ENCODE peak calls at places on chromosomes 3 and 15, in eight cellular contexts. One of them, this sample, is unnamed.

GRCh38 chr15:63156086-63156707 is 1.1 kb downstream of the RPS27L start:
- DNase-seq in upper lobe of left lung: no peak
- DNase-seq in thyroid gland: no peak
- DNase-seq in AG10803: no peak
- DNase-seq in neural crest cell: no peak
- DNase-seq in psoas muscle: no peak
- DNase-seq in astrocyte of the spinal cord: peak
- DNase-seq in K562: no peak
- DNase-seq in this sample: no peak

GRCh38 chr3:52339612-52340011 is 23.5 kb downstream of the DNAH1 start:
- DNase-seq in upper lobe of left lung: no peak
- DNase-seq in thyroid gland: peak
- DNase-seq in AG10803: peak
- DNase-seq in neural crest cell: peak
- DNase-seq in psoas muscle: peak
- DNase-seq in astrocyte of the spinal cord: peak
- DNase-seq in K562: peak
- DNase-seq in this sample: no peak

GRCh38 chr3:107488942-107489341 is 33.8 kb upstream of the BBX start:
- DNase-seq in upper lobe of left lung: no peak
- DNase-seq in thyroid gland: no peak
- DNase-seq in AG10803: no peak
- DNase-seq in neural crest cell: no peak
- DNase-seq in psoas muscle: no peak
- DNase-seq in astrocyte of the spinal cord: no peak
- DNase-seq in K562: no peak
- DNase-seq in this sample: no peak

GRCh38 chr15:90633361-90633760 is 83.8 kb upstream of the BLM start:
- DNase-seq in upper lobe of left lung: no peak
- DNase-seq in thyroid gland: no peak
- DNase-seq in AG10803: no peak
- DNase-seq in neural crest cell: no peak
- DNase-seq in psoas muscle: no peak
- DNase-seq in astrocyte of the spinal cord: no peak
- DNase-seq in K562: no peak
- DNase-seq in this sample: no peak

GRCh38 chr3:64431717-64432116 is 206.5 kb upstream of the PRICKLE2 start:
- DNase-seq in upper lobe of left lung: no peak
- DNase-seq in thyroid gland: no peak
- DNase-seq in AG10803: no peak
- DNase-seq in neural crest cell: no peak
- DNase-seq in psoas muscle: no peak
- DNase-seq in astrocyte of the spinal cord: no peak
- DNase-seq in K562: no peak
- DNase-seq in this sample: no peak

GRCh38 chr15:62901087-62901486 is 141.5 kb upstream of the TPM1 start:
- DNase-seq in upper lobe of left lung: no peak
- DNase-seq in thyroid gland: no peak
- DNase-seq in AG10803: no peak
- DNase-seq in neural crest cell: no peak
- DNase-seq in psoas muscle: peak
- DNase-seq in astrocyte of the spinal cord: no peak
- DNase-seq in K562: no peak
- DNase-seq in this sample: no peak

GRCh38 chr3:66994588-66994987 is 3.5 kb upstream of the KBTBD8 start:
- DNase-seq in upper lobe of left lung: no peak
- DNase-seq in thyroid gland: no peak
- DNase-seq in AG10803: no peak
- DNase-seq in neural crest cell: no peak
- DNase-seq in psoas muscle: no peak
- DNase-seq in astrocyte of the spinal cord: no peak
- DNase-seq in K562: no peak
- DNase-seq in this sample: no peak

GRCh38 chr3:162719684-162720341 is 1223.2 kb downstream of the OTOL1 start:
- DNase-seq in upper lobe of left lung: no peak
- DNase-seq in thyroid gland: no peak
- DNase-seq in AG10803: peak
- DNase-seq in neural crest cell: no peak
- DNase-seq in psoas muscle: no peak
- DNase-seq in astrocyte of the spinal cord: peak
- DNase-seq in K562: no peak
- DNase-seq in this sample: no peak

GRCh38 chr15:101445109-101445508 is 44.4 kb downstream of the PCSK6 start:
- DNase-seq in upper lobe of left lung: no peak
- DNase-seq in thyroid gland: no peak
- DNase-seq in AG10803: no peak
- DNase-seq in neural crest cell: no peak
- DNase-seq in psoas muscle: no peak
- DNase-seq in astrocyte of the spinal cord: no peak
- DNase-seq in K562: no peak
- DNase-seq in this sample: no peak

GRCh38 chr3:52093751-52094525 is 37.6 kb upstream of the DUSP7 start:
- DNase-seq in upper lobe of left lung: no peak
- DNase-seq in thyroid gland: peak
- DNase-seq in AG10803: peak
- DNase-seq in neural crest cell: no peak
- DNase-seq in psoas muscle: peak
- DNase-seq in astrocyte of the spinal cord: peak
- DNase-seq in K562: no peak
- DNase-seq in this sample: no peak

GRCh38 chr3:118292841-118293240 is 741.8 kb downstream of the IGSF11 start:
- DNase-seq in upper lobe of left lung: no peak
- DNase-seq in thyroid gland: no peak
- DNase-seq in AG10803: no peak
- DNase-seq in neural crest cell: no peak
- DNase-seq in psoas muscle: no peak
- DNase-seq in astrocyte of the spinal cord: no peak
- DNase-seq in K562: no peak
- DNase-seq in this sample: no peak

GRCh38 chr3:50924638-50925037 is 249.9 kb downstream of the DOCK3 start:
- DNase-seq in upper lobe of left lung: no peak
- DNase-seq in thyroid gland: no peak
- DNase-seq in AG10803: no peak
- DNase-seq in neural crest cell: no peak
- DNase-seq in psoas muscle: no peak
- DNase-seq in astrocyte of the spinal cord: no peak
- DNase-seq in K562: no peak
- DNase-seq in this sample: no peak

GRCh38 chr3:9028134-9028533 is 64.9 kb upstream of the RAD18 start:
- DNase-seq in upper lobe of left lung: peak
- DNase-seq in thyroid gland: peak
- DNase-seq in AG10803: peak
- DNase-seq in neural crest cell: no peak
- DNase-seq in psoas muscle: peak
- DNase-seq in astrocyte of the spinal cord: peak
- DNase-seq in K562: no peak
- DNase-seq in this sample: peak

GRCh38 chr15:82680200-82681102 is 29.2 kb downstream of the AP3B2 start:
- DNase-seq in upper lobe of left lung: peak
- DNase-seq in thyroid gland: peak
- DNase-seq in AG10803: no peak
- DNase-seq in neural crest cell: peak
- DNase-seq in psoas muscle: peak
- DNase-seq in astrocyte of the spinal cord: no peak
- DNase-seq in K562: peak
- DNase-seq in this sample: peak

GRCh38 chr3:23629181-23629893 is 176.4 kb upstream of the UBE2E1 start:
- DNase-seq in upper lobe of left lung: no peak
- DNase-seq in thyroid gland: peak
- DNase-seq in AG10803: peak
- DNase-seq in neural crest cell: no peak
- DNase-seq in psoas muscle: no peak
- DNase-seq in astrocyte of the spinal cord: peak
- DNase-seq in K562: no peak
- DNase-seq in this sample: no peak

GRCh38 chr3:118688396-118688884 is 346.2 kb downstream of the IGSF11 start:
- DNase-seq in upper lobe of left lung: no peak
- DNase-seq in thyroid gland: no peak
- DNase-seq in AG10803: no peak
- DNase-seq in neural crest cell: no peak
- DNase-seq in psoas muscle: no peak
- DNase-seq in astrocyte of the spinal cord: no peak
- DNase-seq in K562: no peak
- DNase-seq in this sample: no peak

GRCh38 chr15:33013827-33014445 is 180.6 kb downstream of the FMN1 start:
- DNase-seq in upper lobe of left lung: no peak
- DNase-seq in thyroid gland: no peak
- DNase-seq in AG10803: peak
- DNase-seq in neural crest cell: no peak
- DNase-seq in psoas muscle: no peak
- DNase-seq in astrocyte of the spinal cord: peak
- DNase-seq in K562: no peak
- DNase-seq in this sample: no peak

GRCh38 chr3:119918992-119919933 is 137.4 kb downstream of the NR1I2 start:
- DNase-seq in upper lobe of left lung: no peak
- DNase-seq in thyroid gland: no peak
- DNase-seq in AG10803: no peak
- DNase-seq in neural crest cell: no peak
- DNase-seq in psoas muscle: no peak
- DNase-seq in astrocyte of the spinal cord: no peak
- DNase-seq in K562: no peak
- DNase-seq in this sample: no peak
- TF ChIP-seq CTCF in upper lobe of left lung: no peak
- TF ChIP-seq CTCF in thyroid gland: no peak
- TF ChIP-seq CTCF in AG10803: peak
- TF ChIP-seq CTCF in neural crest cell: peak
- TF ChIP-seq CTCF in psoas muscle: no peak
- TF ChIP-seq CTCF in astrocyte of the spinal cord: no peak
- TF ChIP-seq CTCF in K562: no peak
- TF ChIP-seq CTCF in this sample: no peak

DNA sequence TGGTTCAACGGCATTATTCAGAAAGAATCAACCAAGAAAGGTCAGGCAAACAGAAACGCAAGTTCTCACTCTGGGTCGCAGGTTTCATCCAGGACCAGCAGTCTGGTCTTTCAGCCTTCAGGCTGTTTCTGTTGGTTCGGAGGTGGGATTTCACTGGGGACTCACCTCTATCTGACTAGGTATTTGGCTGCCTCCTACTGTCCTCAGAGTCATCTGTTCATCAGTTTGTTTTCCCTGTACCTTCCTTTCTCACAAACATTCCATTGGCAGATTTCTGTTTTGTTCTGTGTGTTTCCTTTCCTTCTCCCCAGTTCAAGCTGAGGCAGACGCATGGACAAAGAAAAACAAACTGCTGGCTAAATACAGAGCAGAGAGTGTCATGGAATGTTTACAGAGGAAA is 1046.6 kb upstream of the CFAP20DC start:
- DNase-seq in upper lobe of left lung: no peak
- DNase-seq in thyroid gland: no peak
- DNase-seq in AG10803: no peak
- DNase-seq in neural crest cell: no peak
- DNase-seq in psoas muscle: no peak
- DNase-seq in astrocyte of the spinal cord: no peak
- DNase-seq in K562: no peak
- DNase-seq in this sample: no peak
- TF ChIP-seq CTCF in upper lobe of left lung: no peak
- TF ChIP-seq CTCF in thyroid gland: no peak
- TF ChIP-seq CTCF in AG10803: no peak
- TF ChIP-seq CTCF in neural crest cell: no peak
- TF ChIP-seq CTCF in psoas muscle: no peak
- TF ChIP-seq CTCF in astrocyte of the spinal cord: no peak
- TF ChIP-seq CTCF in K562: no peak
- TF ChIP-seq CTCF in this sample: no peak

GRCh38 chr15:34325368-34325767 is 12.2 kb downstream of the SLC12A6 start:
- DNase-seq in upper lobe of left lung: no peak
- DNase-seq in thyroid gland: no peak
- DNase-seq in AG10803: no peak
- DNase-seq in neural crest cell: no peak
- DNase-seq in psoas muscle: no peak
- DNase-seq in astrocyte of the spinal cord: no peak
- DNase-seq in K562: no peak
- DNase-seq in this sample: no peak

GRCh38 chr15:34327906-34328305 is 9.7 kb downstream of the SLC12A6 start:
- DNase-seq in upper lobe of left lung: no peak
- DNase-seq in thyroid gland: no peak
- DNase-seq in AG10803: no peak
- DNase-seq in neural crest cell: no peak
- DNase-seq in psoas muscle: no peak
- DNase-seq in astrocyte of the spinal cord: no peak
- DNase-seq in K562: no peak
- DNase-seq in this sample: no peak

GRCh38 chr15:34331809-34332208 is 5.8 kb downstream of the SLC12A6 start:
- DNase-seq in upper lobe of left lung: no peak
- DNase-seq in thyroid gland: no peak
- DNase-seq in AG10803: no peak
- DNase-seq in neural crest cell: no peak
- DNase-seq in psoas muscle: no peak
- DNase-seq in astrocyte of the spinal cord: peak
- DNase-seq in K562: peak
- DNase-seq in this sample: no peak

GRCh38 chr15:34330279-34330678 is 7.3 kb downstream of the SLC12A6 start:
- DNase-seq in upper lobe of left lung: no peak
- DNase-seq in thyroid gland: no peak
- DNase-seq in AG10803: no peak
- DNase-seq in neural crest cell: no peak
- DNase-seq in psoas muscle: no peak
- DNase-seq in astrocyte of the spinal cord: no peak
- DNase-seq in K562: no peak
- DNase-seq in this sample: no peak

DNA sequence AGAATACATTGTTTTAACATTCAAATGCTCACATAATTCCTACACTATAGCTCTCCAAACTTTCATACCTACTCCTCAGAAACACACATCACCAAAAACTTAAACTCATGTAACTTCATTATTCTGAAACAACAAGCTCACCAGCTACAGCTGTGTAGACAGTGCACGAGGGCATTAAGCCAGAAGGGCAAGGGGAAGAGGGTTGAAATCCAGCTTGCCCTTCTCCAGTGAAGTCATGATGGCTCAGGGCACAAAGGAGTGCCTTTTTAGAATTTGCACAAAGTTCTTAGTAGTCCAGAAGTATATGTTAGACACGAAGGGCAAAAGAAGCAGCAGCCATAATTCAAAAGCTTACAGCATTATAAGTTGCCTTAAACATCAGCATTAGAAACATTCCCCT is 8.6 kb downstream of the SLC12A6 start:
- DNase-seq in upper lobe of left lung: no peak
- DNase-seq in thyroid gland: no peak
- DNase-seq in AG10803: no peak
- DNase-seq in neural crest cell: no peak
- DNase-seq in psoas muscle: no peak
- DNase-seq in astrocyte of the spinal cord: no peak
- DNase-seq in K562: no peak
- DNase-seq in this sample: no peak
- TF ChIP-seq CTCF in upper lobe of left lung: no peak
- TF ChIP-seq CTCF in thyroid gland: no peak
- TF ChIP-seq CTCF in AG10803: no peak
- TF ChIP-seq CTCF in neural crest cell: no peak
- TF ChIP-seq CTCF in psoas muscle: no peak
- TF ChIP-seq CTCF in astrocyte of the spinal cord: no peak
- TF ChIP-seq CTCF in K562: no peak
- TF ChIP-seq CTCF in this sample: no peak

DNA sequence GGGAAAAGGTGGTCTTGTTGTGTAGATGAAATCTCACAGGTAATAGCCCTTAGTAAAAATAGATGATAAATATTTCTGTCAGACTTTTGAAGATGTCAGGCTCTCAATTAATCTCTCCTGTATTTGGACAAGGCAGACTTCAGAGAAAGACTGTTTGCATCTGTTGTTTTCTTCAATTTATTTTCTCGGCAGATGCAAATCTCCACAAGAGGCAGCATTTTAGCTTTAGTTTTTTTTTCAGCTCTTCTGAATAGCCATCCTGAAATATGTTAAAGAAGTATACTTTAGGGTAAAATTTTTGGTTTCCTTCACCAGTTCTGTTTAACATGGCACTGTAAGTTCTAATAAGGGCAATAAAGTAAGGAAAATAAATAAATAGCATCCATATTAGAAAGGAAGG is 685.1 kb downstream of the SI start:
- DNase-seq in upper lobe of left lung: no peak
- DNase-seq in thyroid gland: no peak
- DNase-seq in AG10803: no peak
- DNase-seq in neural crest cell: no peak
- DNase-seq in psoas muscle: no peak
- DNase-seq in astrocyte of the spinal cord: no peak
- DNase-seq in K562: no peak
- DNase-seq in this sample: no peak
- TF ChIP-seq CTCF in upper lobe of left lung: no peak
- TF ChIP-seq CTCF in thyroid gland: no peak
- TF ChIP-seq CTCF in AG10803: no peak
- TF ChIP-seq CTCF in neural crest cell: no peak
- TF ChIP-seq CTCF in psoas muscle: no peak
- TF ChIP-seq CTCF in astrocyte of the spinal cord: peak
- TF ChIP-seq CTCF in K562: no peak
- TF ChIP-seq CTCF in this sample: no peak

This sample was measured in breast epithelium.